ENCODE peak calls at places on chromosomes 5 and 9, in four cellular contexts. B, V, J and Y are unnamed samples. For H3K4me1, the result is how much of the 10 kb centered on the place peaks cover.

GRCh38 chr5:13739462-13739861 is 205.0 kb downstream of the DNAH5 start:
- DNase-seq in B (no peak), J (no peak), V (no peak), Y (no peak)

GRCh38 chr9:92501671-92502393 is 19.5 kb upstream of the ASPN start:
- DNase-seq in J (no peak), B (peak), V (no peak), Y (peak)

GRCh38 chr9:123318961-123319421 is 37.0 kb upstream of the CRB2 start:
- DNase-seq in B (no peak), V (no peak), J (no peak), Y (no peak)

GRCh38 chr9:73807956-73808355 is 656.3 kb downstream of the ANXA1 start:
- DNase-seq in J (no peak), B (no peak), V (no peak), Y (no peak)

GRCh38 chr9:15837079-15837679 is 284.3 kb downstream of the CCDC171 start:
- DNase-seq in J (peak), B (peak), V (no peak), Y (peak)

GRCh38 chr5:136080483-136081180 is 51.8 kb downstream of the TGFBI start:
- DNase-seq in B (peak), J (peak), V (peak), Y (peak)

GRCh38 chr5:132850066-132850465 is 16.2 kb downstream of the GDF9 start:
- DNase-seq in J (no peak), V (no peak), B (no peak), Y (no peak)

GRCh38 chr9:130715270-130716077 is 21.9 kb downstream of the EXOSC2 start:
- DNase-seq in B (no peak), J (no peak), V (no peak), Y (no peak)

GRCh38 chr9:122402403-122403268 is 31.8 kb downstream of the PTGS1 start:
- DNase-seq in B (peak), J (no peak), V (no peak), Y (peak)

GRCh38 chr5:179237770-179238627 is 107.3 kb downstream of the ADAMTS2 start:
- DNase-seq in B (no peak), J (no peak), V (no peak), Y (no peak)

GRCh38 chr9:89687216-89687615 is 82.4 kb downstream of the GADD45G start:
- DNase-seq in J (no peak), V (no peak), B (no peak), Y (no peak)

GRCh38 chr5:67426961-67427630 is 230.5 kb upstream of the CD180 start:
- DNase-seq in B (no peak), V (no peak), J (no peak), Y (no peak)

GRCh38 chr9:95771556-95772280 is 103.8 kb upstream of the ERCC6L2 start:
- DNase-seq in V (no peak), B (no peak), J (no peak), Y (no peak)

GRCh38 chr9:112489876-112490661 is 3.4 kb downstream of the KIAA1958 start:
- DNase-seq in B (no peak), V (no peak), J (no peak), Y (no peak)

GRCh38 chr9:30120654-30121053 is 2263.8 kb upstream of the ACO1 start:
- DNase-seq in V (no peak), B (no peak), J (no peak), Y (no peak)

GRCh38 chr9:81776834-81777233 is 87.5 kb upstream of the TLE1 start:
- DNase-seq in V (no peak), J (no peak), B (no peak), Y (no peak)

GRCh38 chr9:34989946-34990635 is 546 bp downstream of the DNAJB5 start:
- DNase-seq in B (peak), V (peak), J (no peak), Y (no peak)

GRCh38 chr9:108056083-108056804 is 566.7 kb upstream of the KLF4 start:
- DNase-seq in J (no peak), B (no peak), V (no peak), Y (no peak)

GRCh38 chr9:110207071-110207923 is 662 bp downstream of the C9orf152 start:
- DNase-seq in V (no peak), J (no peak), B (no peak), Y (no peak)

GRCh38 chr9:123354806-123355508 is 1.0 kb upstream of the CRB2 start:
- DNase-seq in J (no peak), V (no peak), B (no peak), Y (no peak)

GRCh38 chr5:10701567-10702039 is 59.4 kb downstream of the DAP start:
- DNase-seq in B (peak), J (no peak), V (peak), Y (no peak)

GRCh38 chr5:134053314-134053839 is 48.6 kb upstream of the VDAC1 start:
- DNase-seq in V (no peak), J (no peak), B (no peak), Y (no peak)

GRCh38 chr5:124538196-124538595 is 208.2 kb downstream of the ZNF608 start:
- DNase-seq in V (no peak), B (no peak), J (no peak), Y (no peak)

GRCh38 chr5:21642321-21642720 is 1210.8 kb downstream of the CDH12 start:
- DNase-seq in V (no peak), B (no peak), J (no peak), Y (no peak)

GRCh38 chr9:126880947-126881332 is 20.5 kb downstream of the ZBTB34 start:
- DNase-seq in B (no peak), J (no peak), V (no peak), Y (no peak)

GRCh38 chr5:151864349-151864748 is 60.3 kb downstream of the GLRA1 start:
- DNase-seq in V (no peak), J (no peak), B (no peak), Y (no peak)

GRCh38 chr5:132467292-132467984 is 23.1 kb downstream of the IRF1 start:
- DNase-seq in V (no peak), B (no peak), J (peak), Y (no peak)

GRCh38 chr9:112848316-112849151 is 42.1 kb downstream of the SLC46A2 start:
- DNase-seq in V (peak), B (no peak), J (no peak), Y (no peak)

GRCh38 chr9:38434833-38435232 is 10.6 kb upstream of the IGFBPL1 start:
- DNase-seq in B (no peak), V (no peak), J (no peak), Y (no peak)

GRCh38 chr9:26786571-26786970 is 106.0 kb downstream of the CAAP1 start:
- DNase-seq in B (no peak), V (no peak), J (no peak), Y (no peak)

GRCh38 chr5:99187611-99188010 is 258.8 kb upstream of the CHD1 start:
- DNase-seq in V (no peak), J (no peak), B (no peak), Y (no peak)

GRCh38 chr5:167937628-167938000 is 353.8 kb upstream of the WWC1 start:
- DNase-seq in V (no peak), J (no peak), B (no peak), Y (no peak)

GRCh38 chr9:132631280-132631679 is 38.5 kb downstream of the DDX31 start:
- DNase-seq in V (no peak), B (no peak), J (no peak), Y (no peak)

GRCh38 chr5:125696762-125697161 is 726.4 kb upstream of the GRAMD2B start:
- DNase-seq in V (no peak), J (no peak), B (no peak), Y (no peak)

GRCh38 chr5:158320178-158320674 is 461.3 kb upstream of the CLINT1 start:
- DNase-seq in B (no peak), V (no peak), J (no peak), Y (no peak)

GRCh38 chr5:55546991-55547390 is 12.2 kb upstream of the PLPP1 start:
- DNase-seq in V (no peak), B (no peak), J (no peak), Y (no peak)

GRCh38 chr5:1735320-1735970 is 64.2 kb downstream of the MRPL36 start:
- DNase-seq in V (peak), B (no peak), J (no peak), Y (no peak)

GRCh38 chr9:131769361-131769760 is 29.5 kb upstream of the RAPGEF1 start:
- DNase-seq in B (no peak), V (no peak), J (no peak), Y (no peak)

GRCh38 chr5:143063175-143063970 is 293.2 kb downstream of the ARHGAP26 start:
- DNase-seq in V (no peak), J (no peak), B (no peak), Y (no peak)

GRCh38 chr9:134885647-134886412 is 5.2 kb downstream of the FCN2 start:
- DNase-seq in V (no peak), B (no peak), J (no peak), Y (no peak)

GRCh38 chr9:134886413-134886913 is 5.9 kb downstream of the FCN2 start:
- DNase-seq in V (no peak), B (no peak), J (no peak), Y (no peak)

GRCh38 chr9:134882204-134882785 is 1.7 kb downstream of the FCN2 start:
- DNase-seq in V (peak), B (no peak), J (no peak), Y (no peak)

GRCh38 chr9:134883040-134883782 is 2.6 kb downstream of the FCN2 start:
- DNase-seq in B (no peak), J (no peak), V (no peak), Y (no peak)

DNA sequence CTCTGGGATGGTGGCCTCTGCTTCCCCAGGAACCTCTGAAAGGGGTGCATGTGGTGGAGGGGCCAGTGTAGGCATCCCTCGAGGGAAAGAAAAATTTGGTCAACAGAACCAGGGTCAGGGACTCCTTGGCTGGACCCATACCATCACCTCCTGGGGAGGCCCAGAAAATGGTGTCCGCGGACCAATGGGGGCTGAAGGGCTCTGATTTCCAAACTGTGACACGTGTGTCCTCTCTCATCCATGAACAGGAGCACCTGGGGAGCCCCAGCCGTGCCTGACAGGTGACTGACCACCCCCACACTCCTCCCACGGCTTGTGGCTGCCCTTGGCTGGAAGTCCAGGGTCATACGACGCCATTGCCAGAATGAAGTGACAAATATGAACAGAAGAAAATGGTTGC is 3.9 kb downstream of the FCN2 start:
- DNase-seq in J (no peak), B (no peak), V (no peak), Y (no peak)
- TF ChIP-seq ATF3 in J (no peak), B (no peak), V (no peak), Y (no peak)

GRCh38 chr5:160556886-160557285 is 135.2 kb downstream of the PTTG1 start:
- DNase-seq in V (no peak), B (no peak), J (no peak), Y (no peak)

GRCh38 chr5:160550075-160550474 is 128.4 kb downstream of the PTTG1 start:
- DNase-seq in V (no peak), J (no peak), B (no peak), Y (no peak)

DNA sequence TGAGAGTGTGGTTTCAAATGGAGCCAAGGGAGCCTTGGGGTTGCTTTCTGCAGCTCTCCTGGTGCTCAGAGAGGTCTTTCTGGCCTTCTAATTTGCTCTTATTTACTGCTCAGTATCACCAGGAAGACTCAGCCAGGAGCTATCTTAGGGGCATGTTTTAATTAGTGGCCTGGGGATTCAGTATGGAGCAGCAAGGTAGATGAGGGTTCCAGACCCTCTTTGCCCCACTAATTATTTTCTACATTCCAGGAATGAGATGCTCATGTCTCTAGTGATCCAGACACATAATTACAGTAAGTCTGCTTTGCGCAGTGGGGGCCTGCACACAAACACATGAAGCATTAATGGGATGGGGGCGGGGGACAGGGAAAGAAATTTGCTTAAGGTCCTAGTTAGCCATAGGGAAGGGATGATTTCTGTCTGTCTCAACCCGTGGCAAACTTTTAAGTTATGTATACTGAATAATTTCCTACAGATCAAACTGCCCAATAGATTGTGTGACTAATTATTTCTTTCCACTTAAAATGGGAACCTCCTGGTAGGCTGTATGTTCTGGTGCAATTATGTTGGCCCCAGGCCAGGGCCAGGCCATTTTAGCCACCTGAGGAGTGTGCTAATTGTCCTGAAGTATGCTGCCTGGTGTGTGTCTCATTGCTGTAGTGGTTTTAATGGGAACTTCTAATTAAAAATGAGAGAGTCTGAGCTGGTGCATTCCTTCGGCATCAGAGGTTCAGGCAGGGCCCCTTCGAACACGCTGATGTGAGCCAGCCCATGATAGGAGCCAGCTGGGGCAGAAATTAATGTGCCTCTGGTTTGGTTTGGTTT is 134.4 kb downstream of the PTTG1 start:
- DNase-seq in V (no peak), B (no peak), J (no peak), Y (no peak)
- TF ChIP-seq RAD21 in V (no peak), B (no peak), J (no peak), Y (no peak)

DNA sequence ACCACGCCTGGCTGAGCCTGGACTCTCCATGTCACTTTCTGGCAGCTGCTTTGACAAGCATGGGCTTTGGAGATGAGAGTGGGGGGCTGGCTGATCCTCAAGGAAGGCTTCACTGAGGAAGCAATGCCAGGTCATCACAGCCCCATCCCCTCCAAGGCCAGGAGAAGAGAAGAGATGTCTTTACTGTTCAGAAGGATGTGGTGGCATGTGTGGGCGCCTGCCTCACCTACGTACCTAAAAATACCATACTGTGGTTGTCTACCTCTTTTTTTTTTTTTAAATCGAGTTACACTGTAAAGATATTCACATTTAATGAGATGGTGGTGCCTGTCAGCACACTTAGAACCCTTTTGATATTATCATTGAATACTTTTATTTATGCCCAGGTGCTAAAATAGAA is 26.4 kb upstream of the CTNNA1 start:
- DNase-seq in V (no peak), B (no peak), J (no peak), Y (no peak)
- H3K4me1 ChIP-seq in V (under half), B (under half), J (under half), Y (under half)

GRCh38 chr9:136379891-136380290 is 6.4 kb upstream of the CARD9 start:
- DNase-seq in B (no peak), J (no peak), V (no peak), Y (no peak)

GRCh38 chr9:136379003-136379287 is 5.5 kb upstream of the CARD9 start:
- DNase-seq in V (no peak), J (no peak), B (no peak), Y (no peak)

GRCh38 chr9:136379401-136379800 is 5.9 kb upstream of the CARD9 start:
- DNase-seq in J (no peak), B (no peak), V (no peak), Y (no peak)

GRCh38 chr9:136377351-136378170 is 4.1 kb upstream of the CARD9 start:
- DNase-seq in B (no peak), V (no peak), J (no peak), Y (no peak)

DNA sequence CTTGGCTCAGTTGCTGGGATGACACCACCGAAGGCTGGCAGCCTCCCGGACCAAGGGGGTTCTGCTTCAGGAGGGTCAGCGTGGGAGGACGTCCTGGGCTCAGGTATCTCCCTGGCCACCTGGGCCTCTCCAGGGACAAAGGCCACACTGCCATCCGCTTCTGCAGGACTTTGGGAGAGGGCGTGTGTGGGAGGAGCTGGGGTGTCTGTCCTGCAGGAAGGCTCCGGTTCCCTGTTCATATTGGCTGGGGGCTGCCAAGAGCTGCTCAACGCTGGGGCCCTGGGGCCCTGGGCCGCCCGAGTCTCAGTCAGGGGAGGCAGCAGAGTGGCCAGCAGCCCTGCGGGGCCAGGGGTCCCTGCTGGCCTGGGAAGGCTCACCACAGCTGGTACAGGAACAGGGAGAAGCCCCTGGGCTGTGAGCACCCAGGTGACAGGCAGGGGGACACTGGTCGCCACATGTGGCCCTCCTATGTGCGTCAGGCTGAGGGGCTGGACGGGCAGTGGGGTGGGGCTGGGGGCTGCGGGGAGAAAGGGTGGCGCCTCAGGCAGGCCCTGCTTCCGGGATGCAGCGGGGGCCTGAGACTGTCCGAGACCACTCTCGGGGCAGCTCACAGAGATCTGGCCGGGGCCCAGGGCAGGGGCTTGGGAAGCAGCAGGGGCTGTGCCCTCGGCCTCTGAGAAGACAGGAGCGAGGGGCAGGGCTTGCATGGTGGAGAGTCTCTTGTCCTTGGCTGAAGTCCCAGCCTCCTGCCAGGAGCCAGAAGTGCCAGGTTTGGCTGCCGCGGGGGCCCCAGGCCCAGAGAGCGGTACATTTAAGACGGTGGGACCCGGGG is 4.9 kb upstream of the CARD9 start:
- DNase-seq in J (no peak), V (no peak), B (no peak), Y (no peak)
- TF ChIP-seq ATF3 in J (no peak), V (no peak), B (no peak), Y (no peak)

GRCh38 chr9:133979124-133979920 is 12.8 kb downstream of the VAV2 start:
- DNase-seq in J (no peak), V (peak), B (no peak), Y (no peak)
- TF ChIP-seq RAD21 in J (no peak), V (no peak), B (no peak), Y (no peak)

GRCh38 chr5:112923148-112923917 is 1.3 kb upstream of the REEP5 start:
- DNase-seq in V (no peak), B (no peak), J (peak), Y (no peak)
- H3K4me1 ChIP-seq in V (under half), B (under half), J (half or more), Y (under half)